ENCODE peak calls at places on chromosomes 6 and 20, in four cellular contexts. W, B, C and S are unnamed samples.

GRCh38 chr6:4698901-4699659 is 77.1 kb upstream of the CDYL start:
- DNase-seq in W (no peak), B (no peak), C (peak; percentile 59), S (no peak)

GRCh38 chr6:35287671-35288396 is 9.8 kb upstream of the DEF6 start:
- DNase-seq in W (no peak), B (no peak), C (peak; percentile 23), S (no peak)

GRCh38 chr6:118297821-118298220 is 250.3 kb upstream of the PLN start:
- DNase-seq in W (no peak), B (no peak), C (no peak), S (no peak)

GRCh38 chr6:12138377-12138776 is 126.3 kb downstream of the HIVEP1 start:
- DNase-seq in W (no peak), B (no peak), C (no peak), S (no peak)

GRCh38 chr6:35120746-35121145 is 20.4 kb downstream of the TCP11 start:
- DNase-seq in C (no peak), W (no peak), B (no peak), S (no peak)

GRCh38 chr6:21999012-21999528 is 297.8 kb downstream of the PRL start:
- DNase-seq in C (peak; percentile 89), W (no peak), B (no peak), S (no peak)

GRCh38 chr6:121694389-121695185 is 259.1 kb downstream of the GJA1 start:
- DNase-seq in C (peak; percentile 84), W (no peak), B (no peak), S (no peak)

GRCh38 chr20:5270608-5271007 is 46.1 kb downstream of the PROKR2 start:
- DNase-seq in C (no peak), B (no peak), W (no peak), S (no peak)

GRCh38 chr6:135346747-135347146 is 150.8 kb downstream of the AHI1 start:
- DNase-seq in W (no peak), C (peak; percentile 88), B (no peak), S (no peak)

GRCh38 chr6:17633465-17634188 is 33.5 kb downstream of the FAM8A1 start:
- DNase-seq in C (no peak), B (no peak), W (no peak), S (no peak)

GRCh38 chr6:166307082-166307980 is 861 bp downstream of the PRR18 start:
- DNase-seq in W (no peak), B (peak; percentile 26), C (peak; percentile 2), S (peak; percentile 81)

GRCh38 chr6:57147401-57147800 is 24.7 kb upstream of the BAG2 start:
- DNase-seq in C (peak; percentile 79), W (no peak), B (no peak), S (no peak)

GRCh38 chr20:62141397-62142251 is 1.6 kb downstream of the PSMA7 start:
- DNase-seq in B (peak; percentile 64), W (no peak), C (no peak), S (no peak)

GRCh38 chr20:53202781-53203180 is 230.6 kb downstream of the TSHZ2 start:
- DNase-seq in B (no peak), W (no peak), C (peak; percentile 61), S (no peak)

GRCh38 chr6:9397981-9398559 is 962.7 kb upstream of the SLC35B3 start:
- DNase-seq in C (no peak), W (peak; percentile 45), B (peak; percentile 72), S (peak; percentile 64)

GRCh38 chr6:150876598-150876997 is 11.1 kb downstream of the MTHFD1L start:
- DNase-seq in C (peak; percentile 68), B (peak; percentile 87), W (peak; percentile 27), S (no peak)

GRCh38 chr6:28683945-28684538 is 158.4 kb downstream of the GPX5 start:
- DNase-seq in C (peak; percentile 30), W (peak; percentile 29), B (no peak), S (no peak)

GRCh38 chr6:32844839-32845372 is 1.1 kb upstream of the PSMB8 start:
- DNase-seq in C (no peak), B (no peak), W (no peak), S (no peak)

GRCh38 chr6:123091091-123091895 is 95.3 kb downstream of the CLVS2 start:
- DNase-seq in C (peak; percentile 36), B (no peak), W (no peak), S (no peak)

GRCh38 chr6:16670183-16670582 is 91.1 kb downstream of the ATXN1 start:
- DNase-seq in C (no peak), W (no peak), B (no peak), S (peak; percentile 79)

GRCh38 chr20:48682529-48683385 is 145.0 kb downstream of the PREX1 start:
- DNase-seq in B (peak; percentile 93), W (peak; percentile 94), C (peak; percentile 94), S (peak; percentile 85)

GRCh38 chr20:63802469-63803240 is 28.4 kb downstream of the ZBTB46 start:
- DNase-seq in B (no peak), C (no peak), W (no peak), S (no peak)

GRCh38 chr6:107985701-107986100 is 27.7 kb upstream of the SEC63 start:
- DNase-seq in B (no peak), C (no peak), W (no peak), S (no peak)

GRCh38 chr6:19842030-19842429 is 4.9 kb downstream of the ID4 start:
- DNase-seq in W (no peak), B (no peak), C (no peak), S (no peak)

GRCh38 chr6:31381666-31382065 is 21.7 kb upstream of the MICA start:
- DNase-seq in B (no peak), C (no peak), W (no peak), S (no peak)

GRCh38 chr6:24125980-24126379 is at the start of gene NRSN1:
- DNase-seq in W (peak; percentile 33), C (no peak), B (peak; percentile 18), S (no peak)

GRCh38 chr20:5402903-5403531 is 86.3 kb upstream of the PROKR2 start:
- DNase-seq in B (peak; percentile 15), W (peak; percentile 38), C (no peak), S (no peak)

GRCh38 chr6:160275511-160276003 is 16.9 kb upstream of the SLC22A2 start:
- DNase-seq in B (no peak), C (no peak), W (no peak), S (no peak)

GRCh38 chr6:163652328-163652727 is 237.8 kb downstream of the QKI start:
- DNase-seq in C (no peak), W (no peak), B (no peak), S (no peak)

GRCh38 chr6:131574133-131574532 is 1.1 kb downstream of the ARG1 start:
- DNase-seq in B (no peak), W (no peak), C (no peak), S (no peak)

GRCh38 chr6:2920671-2921112 is 17.6 kb upstream of the SERPINB9 start:
- DNase-seq in C (no peak), W (peak; percentile 15), B (no peak), S (no peak)

GRCh38 chr6:105402981-105403935 is at the start of gene PREP:
- DNase-seq in B (peak; percentile 87), W (peak; percentile 87), C (peak; percentile 86), S (peak; percentile 90)

GRCh38 chr20:19785173-19785799 is 27.2 kb downstream of the RIN2 start:
- DNase-seq in B (no peak), C (peak; percentile 72), W (no peak), S (no peak)
- TF ChIP-seq CTCF in B (no peak), C (no peak), W (no peak), S (no peak)

GRCh38 chr20:35561671-35562070 is 19.8 kb downstream of the ERGIC3 start:
- DNase-seq in B (no peak), W (no peak), C (no peak), S (no peak)
- H3K9me3 ChIP-seq in B (no peaks in the 10 kb centered on the region), W (no peaks in the 10 kb centered on the region), C (no peaks in the 10 kb centered on the region), S (no peaks in the 10 kb centered on the region)

DNA sequence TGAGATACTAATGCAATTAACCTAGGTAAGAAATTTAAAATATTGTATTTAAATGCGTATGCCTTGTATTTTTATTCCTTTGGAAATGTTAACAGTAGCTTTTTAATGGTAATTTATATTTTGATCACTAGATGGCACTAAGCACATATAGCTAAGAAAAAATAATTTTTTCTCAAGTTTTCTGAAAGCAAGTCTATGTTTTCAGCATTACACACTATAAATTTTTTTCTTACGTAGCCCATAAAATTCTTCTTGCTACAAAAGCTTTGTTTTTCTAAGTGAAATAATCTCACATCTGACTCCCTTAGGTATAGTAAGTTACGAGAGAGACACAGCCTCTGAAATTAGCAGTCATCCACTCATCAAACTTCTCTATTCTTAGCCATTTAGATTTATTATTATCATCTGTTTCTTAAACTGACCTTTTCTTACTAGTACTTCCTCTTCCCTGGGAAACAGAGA is 35.7 kb downstream of the TSPYL4 start:
- DNase-seq in B (no peak), C (no peak), W (no peak), S (no peak)
- TF ChIP-seq CTCF in B (peak; percentile 9), C (peak; percentile 31), W (peak; percentile 39), S (no peak)

GRCh38 chr6:376823-377571 is 14.6 kb upstream of the IRF4 start:
- DNase-seq in B (no peak), C (no peak), W (no peak), S (no peak)
- H3K9me3 ChIP-seq in B (no peaks in the 10 kb centered on the region), C (no peaks in the 10 kb centered on the region), W (no peaks in the 10 kb centered on the region), S (no peaks in the 10 kb centered on the region)

DNA sequence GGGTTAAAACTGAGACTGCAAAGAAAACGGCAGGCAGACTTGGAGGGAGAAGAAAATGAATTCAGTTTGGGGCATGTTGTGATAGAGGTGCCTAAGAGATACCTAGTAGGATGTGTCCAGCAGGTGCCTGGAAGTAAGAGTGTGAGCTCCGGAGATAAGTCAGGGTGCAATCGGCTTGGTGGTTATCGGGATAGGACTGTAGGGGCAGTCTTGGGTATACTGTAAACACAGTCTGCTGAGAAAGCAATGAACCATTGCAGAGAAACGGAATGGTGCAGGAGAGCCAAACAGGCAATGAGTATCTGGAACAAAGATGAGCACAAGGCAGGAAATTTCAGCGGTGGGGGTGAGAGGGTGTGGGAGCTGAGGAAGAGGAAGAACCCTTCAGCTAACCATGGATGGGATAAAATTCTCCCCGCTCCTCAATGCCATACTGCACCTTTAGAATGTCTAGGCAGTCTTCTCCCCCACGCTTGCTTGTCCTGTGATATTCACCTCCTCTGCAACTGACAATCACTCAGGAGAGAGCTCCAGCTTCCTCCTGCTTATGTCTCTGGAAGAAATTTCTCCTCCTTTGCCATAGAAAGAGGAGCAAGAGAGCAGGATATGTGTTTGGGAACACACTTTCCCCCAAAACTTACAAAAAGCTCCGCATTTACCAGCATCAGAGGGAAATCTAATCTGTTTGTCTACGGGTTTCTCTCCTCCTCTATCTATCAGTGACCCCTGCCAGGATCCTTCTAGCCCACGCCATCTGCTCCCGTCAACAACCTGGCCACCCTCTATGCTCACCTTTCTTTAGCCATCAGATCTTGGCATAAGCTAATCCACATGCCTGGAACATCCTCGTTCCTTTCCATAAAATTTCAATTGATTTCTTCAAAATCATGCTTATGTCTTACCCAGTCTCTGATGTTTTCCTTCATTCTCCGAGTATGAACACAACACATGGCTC is 381.7 kb upstream of the JARID2 start:
- DNase-seq in W (no peak), C (no peak), B (no peak), S (no peak)
- TF ChIP-seq CTCF in W (no peak), C (no peak), B (no peak), S (no peak)

DNA sequence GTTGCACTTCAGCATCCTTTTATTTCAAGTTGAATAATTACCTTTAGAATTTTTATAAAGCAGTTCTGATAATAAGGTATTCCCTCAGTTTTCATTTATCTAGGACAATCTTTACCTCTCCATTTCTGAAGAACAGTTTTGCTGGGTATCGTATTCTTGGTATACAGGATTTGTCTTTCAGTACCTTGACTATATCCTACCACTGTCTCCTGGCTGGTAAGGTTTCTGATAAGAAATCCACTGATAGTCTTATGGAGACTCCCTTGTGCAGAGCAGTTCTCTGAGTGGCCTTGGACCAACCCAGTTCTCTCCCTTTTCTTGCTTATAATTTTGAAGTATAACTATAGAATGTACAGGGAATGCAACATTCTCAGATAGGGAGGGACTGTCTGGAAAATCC is 51.3 kb upstream of the SAMD3 start:
- DNase-seq in W (no peak), B (no peak), C (no peak), S (no peak)
- H3K9me3 ChIP-seq in W (no peaks in the 10 kb centered on the region), B (no peaks in the 10 kb centered on the region), C (no peaks in the 10 kb centered on the region), S (no peaks in the 10 kb centered on the region)

GRCh38 chr20:3103369-3104032 is 19.0 kb upstream of the AVP start:
- DNase-seq in C (no peak), W (no peak), B (no peak), S (no peak)
- TF ChIP-seq CTCF in C (no peak), W (no peak), B (no peak), S (no peak)